ENCODE peak calls at places on chromosome 1, in seven cellular contexts. P, N, I, M, U, B and Z are unnamed samples.

GRCh38 chr1:227759345-227760300 is 24.4 kb downstream of the SNAP47 start:
- DNase-seq in P (no peak), M (no peak), B (peak; percentile 35), I (peak; percentile 87), N (no peak), U (no peak), Z (peak; percentile 94)

GRCh38 chr1:176854725-176855433 is 309.6 kb downstream of the ASTN1 start:
- DNase-seq in B (no peak), M (no peak), U (no peak), P (no peak), I (no peak), N (no peak), Z (no peak)

GRCh38 chr1:67771152-67771551 is 62.1 kb downstream of the GNG12 start:
- DNase-seq in U (no peak), M (peak; percentile 68), P (no peak), N (no peak), B (no peak), I (no peak), Z (no peak)

GRCh38 chr1:220803401-220804201 is 16.9 kb downstream of the MTARC1 start:
- DNase-seq in N (peak; percentile 32), U (no peak), B (no peak), P (no peak), M (peak; percentile 61), I (peak; percentile 28), Z (no peak)

GRCh38 chr1:29655145-29655544 is 418.8 kb downstream of the PTPRU start:
- DNase-seq in I (no peak), M (no peak), P (no peak), U (no peak), B (no peak), N (no peak), Z (no peak)

GRCh38 chr1:222618880-222619321 is 1.0 kb downstream of the MIA3 start:
- DNase-seq in U (no peak), M (peak; percentile 57), P (no peak), B (peak; percentile 38), I (no peak), N (no peak), Z (peak; percentile 71)

GRCh38 chr1:27979151-27979858 is 19.5 kb downstream of the XKR8 start:
- DNase-seq in M (peak; percentile 57), B (no peak), I (no peak), N (peak; percentile 51), U (peak; percentile 52), P (no peak), Z (no peak)

GRCh38 chr1:55138740-55139283 is 76.4 kb downstream of the USP24 start:
- DNase-seq in M (no peak), U (no peak), P (no peak), I (no peak), N (no peak), B (no peak), Z (no peak)

GRCh38 chr1:85612704-85613361 is 32.3 kb downstream of the CCN1 start:
- DNase-seq in N (no peak), I (no peak), P (no peak), M (peak; percentile 52), U (no peak), B (peak; percentile 29), Z (no peak)

GRCh38 chr1:190001187-190001586 is 476.5 kb downstream of the BRINP3 start:
- DNase-seq in I (no peak), U (no peak), P (no peak), B (no peak), N (no peak), M (no peak), Z (no peak)

GRCh38 chr1:184118051-184118450 is 66.5 kb downstream of the TSEN15 start:
- DNase-seq in I (no peak), N (no peak), M (no peak), B (no peak), U (no peak), P (no peak), Z (no peak)

GRCh38 chr1:28877132-28877781 is 37.1 kb upstream of the EPB41 start:
- DNase-seq in P (peak; percentile 45), U (peak; percentile 50), B (peak; percentile 80), I (peak; percentile 64), M (peak; percentile 91), N (peak; percentile 84), Z (peak; percentile 84)

GRCh38 chr1:94160811-94161210 is 39.9 kb upstream of the ABCA4 start:
- DNase-seq in P (no peak), M (peak; percentile 13), U (no peak), B (no peak), N (no peak), I (no peak), Z (no peak)

GRCh38 chr1:84260852-84261518 is 40.5 kb upstream of the SAMD13 start:
- DNase-seq in B (no peak), I (no peak), M (no peak), U (no peak), P (no peak), N (peak; percentile 68), Z (no peak)

GRCh38 chr1:24369199-24369598 is 44.4 kb downstream of the STPG1 start:
- DNase-seq in P (no peak), I (no peak), B (no peak), U (no peak), N (no peak), M (no peak), Z (peak; percentile 72)

GRCh38 chr1:75257424-75257823 is 123.2 kb downstream of the LHX8 start:
- DNase-seq in M (peak; percentile 78), U (no peak), N (no peak), I (no peak), B (no peak), P (no peak), Z (no peak)

GRCh38 chr1:179169616-179170467 is 59.6 kb downstream of the ABL2 start:
- DNase-seq in I (no peak), P (no peak), M (no peak), N (no peak), B (no peak), U (no peak), Z (no peak)

GRCh38 chr1:236161230-236161629 is 18.9 kb downstream of the GPR137B start:
- DNase-seq in P (no peak), N (no peak), U (no peak), B (no peak), M (no peak), I (no peak), Z (no peak)

GRCh38 chr1:65068202-65069011 is 79.6 kb upstream of the AK4 start:
- DNase-seq in M (peak; percentile 33), I (peak; percentile 55), N (peak; percentile 26), B (no peak), U (no peak), P (no peak), Z (no peak)

GRCh38 chr1:109905520-109905919 is 5.1 kb upstream of the CSF1 start:
- DNase-seq in P (no peak), I (no peak), B (no peak), N (no peak), U (no peak), M (no peak), Z (no peak)

GRCh38 chr1:52167014-52167753 is 25.3 kb downstream of the ZFYVE9 start:
- DNase-seq in M (no peak), B (no peak), P (no peak), U (no peak), I (no peak), N (no peak), Z (no peak)